ENCODE peak calls at places on chromosome 20, in seven cellular contexts. One of them, this sample, is unnamed.

GRCh38 chr20:4099905-4100675 is 84.7 kb upstream of the RNF24 start:
- DNase-seq in SHP77: no peak
- DNase-seq in breast epithelium: no peak
- DNase-seq in stimulated activated CD4-positive, alpha-beta T cell treated with anti-CD3 and anti-CD28 coated beads, Interleukin-4, amount 100 ng/mL, for 1 hour: no peak
- DNase-seq in ELF-1: no peak
- DNase-seq in hypothalamus: no peak
- DNase-seq in lung: no peak
- DNase-seq in this sample: no peak

GRCh38 chr20:32985596-32985995 is 18.6 kb downstream of the SUN5 start:
- DNase-seq in ELF-1: no peak
- DNase-seq in stimulated activated CD4-positive, alpha-beta T cell treated with anti-CD3 and anti-CD28 coated beads, Interleukin-4, amount 100 ng/mL, for 1 hour: no peak
- DNase-seq in lung: no peak
- DNase-seq in breast epithelium: no peak
- DNase-seq in SHP77: no peak
- DNase-seq in hypothalamus: no peak
- DNase-seq in this sample: no peak

GRCh38 chr20:22379472-22379871 is 204.9 kb downstream of the FOXA2 start:
- DNase-seq in lung: no peak
- DNase-seq in SHP77: peak
- DNase-seq in stimulated activated CD4-positive, alpha-beta T cell treated with anti-CD3 and anti-CD28 coated beads, Interleukin-4, amount 100 ng/mL, for 1 hour: no peak
- DNase-seq in hypothalamus: no peak
- DNase-seq in ELF-1: no peak
- DNase-seq in breast epithelium: no peak
- DNase-seq in this sample: no peak

GRCh38 chr20:32970973-32971300 is 33.3 kb downstream of the SUN5 start:
- DNase-seq in lung: no peak
- DNase-seq in stimulated activated CD4-positive, alpha-beta T cell treated with anti-CD3 and anti-CD28 coated beads, Interleukin-4, amount 100 ng/mL, for 1 hour: no peak
- DNase-seq in hypothalamus: no peak
- DNase-seq in breast epithelium: no peak
- DNase-seq in ELF-1: no peak
- DNase-seq in SHP77: no peak
- DNase-seq in this sample: no peak

GRCh38 chr20:44079291-44079690 is 107.7 kb downstream of the JPH2 start:
- DNase-seq in stimulated activated CD4-positive, alpha-beta T cell treated with anti-CD3 and anti-CD28 coated beads, Interleukin-4, amount 100 ng/mL, for 1 hour: no peak
- DNase-seq in breast epithelium: no peak
- DNase-seq in hypothalamus: no peak
- DNase-seq in SHP77: no peak
- DNase-seq in ELF-1: no peak
- DNase-seq in lung: no peak
- DNase-seq in this sample: no peak

GRCh38 chr20:36547186-36548005 is 6.1 kb downstream of the MYL9 start:
- DNase-seq in SHP77: no peak
- DNase-seq in breast epithelium: no peak
- DNase-seq in stimulated activated CD4-positive, alpha-beta T cell treated with anti-CD3 and anti-CD28 coated beads, Interleukin-4, amount 100 ng/mL, for 1 hour: no peak
- DNase-seq in ELF-1: no peak
- DNase-seq in hypothalamus: no peak
- DNase-seq in lung: no peak
- DNase-seq in this sample: no peak

GRCh38 chr20:62501801-62502495 is 26.2 kb upstream of the GATA5 start:
- DNase-seq in SHP77: no peak
- DNase-seq in hypothalamus: no peak
- DNase-seq in stimulated activated CD4-positive, alpha-beta T cell treated with anti-CD3 and anti-CD28 coated beads, Interleukin-4, amount 100 ng/mL, for 1 hour: peak
- DNase-seq in breast epithelium: no peak
- DNase-seq in ELF-1: no peak
- DNase-seq in lung: no peak
- DNase-seq in this sample: no peak

GRCh38 chr20:363319-364078 is 16.6 kb downstream of the NRSN2 start:
- DNase-seq in lung: no peak
- DNase-seq in breast epithelium: no peak
- DNase-seq in hypothalamus: no peak
- DNase-seq in ELF-1: peak
- DNase-seq in SHP77: no peak
- DNase-seq in stimulated activated CD4-positive, alpha-beta T cell treated with anti-CD3 and anti-CD28 coated beads, Interleukin-4, amount 100 ng/mL, for 1 hour: no peak
- DNase-seq in this sample: no peak

GRCh38 chr20:9515761-9516657 is 1.6 kb downstream of the LAMP5 start:
- DNase-seq in stimulated activated CD4-positive, alpha-beta T cell treated with anti-CD3 and anti-CD28 coated beads, Interleukin-4, amount 100 ng/mL, for 1 hour: no peak
- DNase-seq in SHP77: no peak
- DNase-seq in ELF-1: peak
- DNase-seq in hypothalamus: no peak
- DNase-seq in breast epithelium: no peak
- DNase-seq in lung: peak
- DNase-seq in this sample: peak

GRCh38 chr20:63217706-63218105 is 1.8 kb upstream of the YTHDF1 start:
- DNase-seq in ELF-1: no peak
- DNase-seq in breast epithelium: no peak
- DNase-seq in SHP77: peak
- DNase-seq in stimulated activated CD4-positive, alpha-beta T cell treated with anti-CD3 and anti-CD28 coated beads, Interleukin-4, amount 100 ng/mL, for 1 hour: no peak
- DNase-seq in lung: no peak
- DNase-seq in hypothalamus: no peak
- DNase-seq in this sample: peak

GRCh38 chr20:38186788-38187221 is 21.7 kb upstream of the TGM2 start:
- DNase-seq in lung: no peak
- DNase-seq in breast epithelium: no peak
- DNase-seq in SHP77: no peak
- DNase-seq in ELF-1: no peak
- DNase-seq in stimulated activated CD4-positive, alpha-beta T cell treated with anti-CD3 and anti-CD28 coated beads, Interleukin-4, amount 100 ng/mL, for 1 hour: no peak
- DNase-seq in hypothalamus: no peak
- DNase-seq in this sample: peak

GRCh38 chr20:24332956-24333355 is 136.5 kb upstream of the SYNDIG1 start:
- DNase-seq in ELF-1: no peak
- DNase-seq in stimulated activated CD4-positive, alpha-beta T cell treated with anti-CD3 and anti-CD28 coated beads, Interleukin-4, amount 100 ng/mL, for 1 hour: no peak
- DNase-seq in hypothalamus: no peak
- DNase-seq in lung: no peak
- DNase-seq in breast epithelium: no peak
- DNase-seq in SHP77: no peak
- DNase-seq in this sample: no peak

GRCh38 chr20:19252670-19253120 is 40.3 kb downstream of the SLC24A3 start:
- DNase-seq in ELF-1: no peak
- DNase-seq in breast epithelium: no peak
- DNase-seq in SHP77: no peak
- DNase-seq in stimulated activated CD4-positive, alpha-beta T cell treated with anti-CD3 and anti-CD28 coated beads, Interleukin-4, amount 100 ng/mL, for 1 hour: no peak
- DNase-seq in hypothalamus: no peak
- DNase-seq in lung: peak
- DNase-seq in this sample: no peak

GRCh38 chr20:5845686-5846651 is 95.8 kb downstream of the SHLD1 start:
- DNase-seq in hypothalamus: no peak
- DNase-seq in breast epithelium: no peak
- DNase-seq in ELF-1: no peak
- DNase-seq in stimulated activated CD4-positive, alpha-beta T cell treated with anti-CD3 and anti-CD28 coated beads, Interleukin-4, amount 100 ng/mL, for 1 hour: no peak
- DNase-seq in lung: no peak
- DNase-seq in SHP77: no peak
- DNase-seq in this sample: no peak

GRCh38 chr20:52593634-52594033 is 378.5 kb upstream of the TSHZ2 start:
- DNase-seq in hypothalamus: no peak
- DNase-seq in ELF-1: no peak
- DNase-seq in stimulated activated CD4-positive, alpha-beta T cell treated with anti-CD3 and anti-CD28 coated beads, Interleukin-4, amount 100 ng/mL, for 1 hour: no peak
- DNase-seq in lung: no peak
- DNase-seq in SHP77: no peak
- DNase-seq in breast epithelium: no peak
- DNase-seq in this sample: no peak

GRCh38 chr20:31663838-31664695 is 26.4 kb downstream of the COX4I2 start:
- DNase-seq in SHP77: peak
- DNase-seq in stimulated activated CD4-positive, alpha-beta T cell treated with anti-CD3 and anti-CD28 coated beads, Interleukin-4, amount 100 ng/mL, for 1 hour: no peak
- DNase-seq in hypothalamus: peak
- DNase-seq in ELF-1: peak
- DNase-seq in breast epithelium: no peak
- DNase-seq in lung: peak
- DNase-seq in this sample: no peak

GRCh38 chr20:21102252-21102609 is 3.9 kb downstream of the LINC00237 start:
- DNase-seq in hypothalamus: peak
- DNase-seq in stimulated activated CD4-positive, alpha-beta T cell treated with anti-CD3 and anti-CD28 coated beads, Interleukin-4, amount 100 ng/mL, for 1 hour: no peak
- DNase-seq in breast epithelium: no peak
- DNase-seq in ELF-1: peak
- DNase-seq in lung: no peak
- DNase-seq in SHP77: no peak
- DNase-seq in this sample: peak

GRCh38 chr20:24827603-24828295 is 121.3 kb upstream of the CST7 start:
- DNase-seq in stimulated activated CD4-positive, alpha-beta T cell treated with anti-CD3 and anti-CD28 coated beads, Interleukin-4, amount 100 ng/mL, for 1 hour: no peak
- DNase-seq in lung: no peak
- DNase-seq in ELF-1: no peak
- DNase-seq in hypothalamus: no peak
- DNase-seq in breast epithelium: no peak
- DNase-seq in SHP77: no peak
- DNase-seq in this sample: peak

GRCh38 chr20:4061989-4062388 is 46.6 kb upstream of the RNF24 start:
- DNase-seq in breast epithelium: no peak
- DNase-seq in stimulated activated CD4-positive, alpha-beta T cell treated with anti-CD3 and anti-CD28 coated beads, Interleukin-4, amount 100 ng/mL, for 1 hour: no peak
- DNase-seq in SHP77: no peak
- DNase-seq in lung: no peak
- DNase-seq in hypothalamus: no peak
- DNase-seq in ELF-1: no peak
- DNase-seq in this sample: no peak

GRCh38 chr20:46568570-46569129 is 18.2 kb upstream of the OCSTAMP start:
- DNase-seq in ELF-1: no peak
- DNase-seq in SHP77: peak
- DNase-seq in breast epithelium: peak
- DNase-seq in lung: peak
- DNase-seq in hypothalamus: peak
- DNase-seq in stimulated activated CD4-positive, alpha-beta T cell treated with anti-CD3 and anti-CD28 coated beads, Interleukin-4, amount 100 ng/mL, for 1 hour: no peak
- DNase-seq in this sample: no peak

GRCh38 chr20:40442181-40442963 is 246.7 kb downstream of the MAFB start:
- DNase-seq in hypothalamus: no peak
- DNase-seq in SHP77: no peak
- DNase-seq in stimulated activated CD4-positive, alpha-beta T cell treated with anti-CD3 and anti-CD28 coated beads, Interleukin-4, amount 100 ng/mL, for 1 hour: no peak
- DNase-seq in ELF-1: peak
- DNase-seq in breast epithelium: no peak
- DNase-seq in lung: no peak
- DNase-seq in this sample: peak

GRCh38 chr20:44416082-44416715 is 59.5 kb upstream of the TTPAL start:
- DNase-seq in stimulated activated CD4-positive, alpha-beta T cell treated with anti-CD3 and anti-CD28 coated beads, Interleukin-4, amount 100 ng/mL, for 1 hour: no peak
- DNase-seq in breast epithelium: no peak
- DNase-seq in hypothalamus: no peak
- DNase-seq in ELF-1: no peak
- DNase-seq in SHP77: no peak
- DNase-seq in lung: no peak
- DNase-seq in this sample: peak

GRCh38 chr20:49631074-49631716 is 63.3 kb upstream of the PTGIS start:
- DNase-seq in lung: no peak
- DNase-seq in breast epithelium: no peak
- DNase-seq in SHP77: no peak
- DNase-seq in ELF-1: peak
- DNase-seq in hypothalamus: no peak
- DNase-seq in stimulated activated CD4-positive, alpha-beta T cell treated with anti-CD3 and anti-CD28 coated beads, Interleukin-4, amount 100 ng/mL, for 1 hour: no peak
- DNase-seq in this sample: no peak

GRCh38 chr20:9392892-9393857 is 121.2 kb upstream of the LAMP5 start:
- DNase-seq in lung: peak
- DNase-seq in SHP77: peak
- DNase-seq in breast epithelium: no peak
- DNase-seq in stimulated activated CD4-positive, alpha-beta T cell treated with anti-CD3 and anti-CD28 coated beads, Interleukin-4, amount 100 ng/mL, for 1 hour: no peak
- DNase-seq in hypothalamus: peak
- DNase-seq in ELF-1: peak
- DNase-seq in this sample: peak

GRCh38 chr20:25470045-25470444 is 62.6 kb downstream of the GINS1 start:
- DNase-seq in SHP77: peak
- DNase-seq in stimulated activated CD4-positive, alpha-beta T cell treated with anti-CD3 and anti-CD28 coated beads, Interleukin-4, amount 100 ng/mL, for 1 hour: peak
- DNase-seq in lung: no peak
- DNase-seq in hypothalamus: no peak
- DNase-seq in breast epithelium: no peak
- DNase-seq in ELF-1: peak
- DNase-seq in this sample: peak

GRCh38 chr20:40562031-40562430 is 127.0 kb downstream of the MAFB start:
- DNase-seq in ELF-1: no peak
- DNase-seq in hypothalamus: peak
- DNase-seq in lung: peak
- DNase-seq in SHP77: no peak
- DNase-seq in stimulated activated CD4-positive, alpha-beta T cell treated with anti-CD3 and anti-CD28 coated beads, Interleukin-4, amount 100 ng/mL, for 1 hour: no peak
- DNase-seq in breast epithelium: no peak
- DNase-seq in this sample: no peak

GRCh38 chr20:13865156-13865555 is 80.3 kb downstream of the NDUFAF5 start:
- DNase-seq in breast epithelium: no peak
- DNase-seq in hypothalamus: no peak
- DNase-seq in stimulated activated CD4-positive, alpha-beta T cell treated with anti-CD3 and anti-CD28 coated beads, Interleukin-4, amount 100 ng/mL, for 1 hour: no peak
- DNase-seq in ELF-1: no peak
- DNase-seq in SHP77: no peak
- DNase-seq in lung: no peak
- DNase-seq in this sample: no peak

GRCh38 chr20:5766085-5766764 is 16.0 kb downstream of the SHLD1 start:
- DNase-seq in stimulated activated CD4-positive, alpha-beta T cell treated with anti-CD3 and anti-CD28 coated beads, Interleukin-4, amount 100 ng/mL, for 1 hour: no peak
- DNase-seq in SHP77: no peak
- DNase-seq in hypothalamus: no peak
- DNase-seq in lung: no peak
- DNase-seq in ELF-1: no peak
- DNase-seq in breast epithelium: no peak
- DNase-seq in this sample: no peak

GRCh38 chr20:21509597-21510331 is 4.1 kb downstream of the NKX2-2 start:
- DNase-seq in lung: no peak
- DNase-seq in SHP77: no peak
- DNase-seq in hypothalamus: peak
- DNase-seq in breast epithelium: no peak
- DNase-seq in stimulated activated CD4-positive, alpha-beta T cell treated with anti-CD3 and anti-CD28 coated beads, Interleukin-4, amount 100 ng/mL, for 1 hour: no peak
- DNase-seq in ELF-1: peak
- DNase-seq in this sample: peak

GRCh38 chr20:47747663-47748031 is 37.6 kb downstream of the SULF2 start:
- DNase-seq in SHP77: no peak
- DNase-seq in ELF-1: no peak
- DNase-seq in stimulated activated CD4-positive, alpha-beta T cell treated with anti-CD3 and anti-CD28 coated beads, Interleukin-4, amount 100 ng/mL, for 1 hour: no peak
- DNase-seq in lung: no peak
- DNase-seq in breast epithelium: no peak
- DNase-seq in hypothalamus: no peak
- DNase-seq in this sample: peak

GRCh38 chr20:38227578-38228360 is 32.8 kb downstream of the KIAA1755 start:
- DNase-seq in ELF-1: no peak
- DNase-seq in lung: no peak
- DNase-seq in stimulated activated CD4-positive, alpha-beta T cell treated with anti-CD3 and anti-CD28 coated beads, Interleukin-4, amount 100 ng/mL, for 1 hour: no peak
- DNase-seq in SHP77: no peak
- DNase-seq in hypothalamus: no peak
- DNase-seq in breast epithelium: peak
- DNase-seq in this sample: peak

GRCh38 chr20:46308258-46309157 is at the start of gene CDH22:
- DNase-seq in hypothalamus: peak
- DNase-seq in SHP77: no peak
- DNase-seq in stimulated activated CD4-positive, alpha-beta T cell treated with anti-CD3 and anti-CD28 coated beads, Interleukin-4, amount 100 ng/mL, for 1 hour: peak
- DNase-seq in breast epithelium: no peak
- DNase-seq in ELF-1: peak
- DNase-seq in lung: no peak
- DNase-seq in this sample: peak

GRCh38 chr20:14622796-14623195 is 285.4 kb upstream of the FLRT3 start:
- DNase-seq in breast epithelium: no peak
- DNase-seq in hypothalamus: no peak
- DNase-seq in lung: no peak
- DNase-seq in SHP77: no peak
- DNase-seq in ELF-1: peak
- DNase-seq in stimulated activated CD4-positive, alpha-beta T cell treated with anti-CD3 and anti-CD28 coated beads, Interleukin-4, amount 100 ng/mL, for 1 hour: no peak
- DNase-seq in this sample: no peak

GRCh38 chr20:57662313-57663240 is 42.4 kb upstream of the ZBP1 start:
- DNase-seq in lung: no peak
- DNase-seq in hypothalamus: no peak
- DNase-seq in stimulated activated CD4-positive, alpha-beta T cell treated with anti-CD3 and anti-CD28 coated beads, Interleukin-4, amount 100 ng/mL, for 1 hour: no peak
- DNase-seq in breast epithelium: peak
- DNase-seq in SHP77: no peak
- DNase-seq in ELF-1: no peak
- DNase-seq in this sample: peak